ENCODE peak calls at places on chromosomes 6 and 20, in four cellular contexts. J is testis, Z is adrenal gland, L is heart right ventricle. W is an unnamed sample. For H3K4me1, the result is how much of the 10 kb centered on the place peaks cover.

GRCh38 chr20:12914804-12915203 is 94.0 kb upstream of the SPTLC3 start:
- DNase-seq in Z (no peak), J (no peak), L (no peak), W (no peak)

GRCh38 chr6:168485804-168486203 is 44.8 kb downstream of the SMOC2 start:
- DNase-seq in L (no peak), Z (no peak), J (no peak), W (no peak)

GRCh38 chr6:123439371-123439770 is 197.4 kb downstream of the TRDN start:
- DNase-seq in L (no peak), J (no peak), Z (no peak), W (no peak)

GRCh38 chr20:23305098-23305497 is 45.5 kb upstream of the NXT1 start:
- DNase-seq in Z (no peak), L (no peak), J (peak), W (no peak)

GRCh38 chr20:63696628-63697356 is at the start of gene TNFRSF6B:
- DNase-seq in J (no peak), Z (peak), L (peak), W (peak)

GRCh38 chr6:138957484-138957883 is 30.6 kb downstream of the REPS1 start:
- DNase-seq in J (no peak), Z (no peak), L (no peak), W (no peak)

GRCh38 chr6:111107589-111107988 is 20.3 kb downstream of the SLC16A10 start:
- DNase-seq in J (no peak), Z (no peak), L (no peak), W (no peak)

GRCh38 chr20:61888101-61888865 is 177.4 kb downstream of the TAF4 start:
- DNase-seq in L (peak), Z (no peak), J (no peak), W (no peak)

GRCh38 chr6:148508401-148509151 is 165.9 kb downstream of the SASH1 start:
- DNase-seq in J (no peak), Z (no peak), L (no peak), W (peak)

GRCh38 chr6:132964101-132964867 is 149.9 kb downstream of the RPS12 start:
- DNase-seq in J (no peak), Z (no peak), L (no peak), W (peak)

GRCh38 chr6:78867370-78868040 is at the start of gene IRAK1BP1:
- DNase-seq in J (peak), Z (peak), L (peak), W (peak)

GRCh38 chr6:33993653-33994052 is 152.2 kb downstream of the GRM4 start:
- DNase-seq in Z (no peak), L (no peak), J (no peak), W (no peak)

GRCh38 chr6:159505140-159505922 is 187.7 kb downstream of the SOD2 start:
- DNase-seq in L (peak), J (peak), Z (no peak), W (no peak)

GRCh38 chr20:31473331-31474096 is 1.4 kb downstream of the DEFB124 start:
- DNase-seq in L (no peak), J (no peak), Z (no peak), W (no peak)

GRCh38 chr6:155275808-155276480 is 12.1 kb downstream of the CLDN20 start:
- DNase-seq in J (no peak), Z (no peak), L (no peak), W (no peak)

GRCh38 chr6:144989319-144990099 is 704.4 kb downstream of the UTRN start:
- DNase-seq in Z (no peak), L (no peak), J (no peak), W (no peak)

GRCh38 chr20:63082308-63082938 is 75.7 kb upstream of the BHLHE23 start:
- DNase-seq in L (peak), Z (peak), J (peak), W (peak)

GRCh38 chr20:59606566-59606965 is 2.2 kb downstream of the PHACTR3 start:
- DNase-seq in Z (no peak), L (no peak), J (no peak), W (no peak)

GRCh38 chr20:46126440-46127056 is 8.4 kb downstream of the CD40 start:
- DNase-seq in J (no peak), Z (no peak), L (no peak), W (no peak)

GRCh38 chr6:156691018-156691417 is 86.2 kb upstream of the ARID1B start:
- DNase-seq in J (no peak), L (no peak), Z (no peak), W (no peak)

GRCh38 chr6:15400572-15401004 is 154.7 kb downstream of the JARID2 start:
- DNase-seq in Z (peak), L (peak), J (peak), W (peak)

GRCh38 chr6:16651871-16652270 is 109.4 kb downstream of the ATXN1 start:
- DNase-seq in L (no peak), Z (no peak), J (no peak), W (no peak)

GRCh38 chr6:53718597-53719460 is 53.3 kb upstream of the KLHL31 start:
- DNase-seq in L (no peak), J (peak), Z (peak), W (peak)

GRCh38 chr6:63640062-63640461 is 4.5 kb downstream of the PHF3 start:
- DNase-seq in L (no peak), Z (no peak), J (no peak), W (no peak)

GRCh38 chr6:106908386-106908840 is 66.1 kb downstream of the CD24 start:
- DNase-seq in L (no peak), J (no peak), Z (no peak), W (no peak)

GRCh38 chr6:24524801-24525200 is 30.0 kb downstream of the ALDH5A1 start:
- DNase-seq in L (no peak), J (peak), Z (no peak), W (no peak)

GRCh38 chr6:132683543-132683942 is 24.6 kb upstream of the TAAR1 start:
- DNase-seq in J (no peak), L (no peak), Z (no peak), W (peak)

GRCh38 chr6:118918326-118918725 is 16.6 kb downstream of the MCM9 start:
- DNase-seq in L (no peak), Z (no peak), J (no peak), W (no peak)

GRCh38 chr6:99334526-99335127 is 14.8 kb downstream of the FAXC start:
- DNase-seq in Z (no peak), L (no peak), J (peak), W (peak)

DNA sequence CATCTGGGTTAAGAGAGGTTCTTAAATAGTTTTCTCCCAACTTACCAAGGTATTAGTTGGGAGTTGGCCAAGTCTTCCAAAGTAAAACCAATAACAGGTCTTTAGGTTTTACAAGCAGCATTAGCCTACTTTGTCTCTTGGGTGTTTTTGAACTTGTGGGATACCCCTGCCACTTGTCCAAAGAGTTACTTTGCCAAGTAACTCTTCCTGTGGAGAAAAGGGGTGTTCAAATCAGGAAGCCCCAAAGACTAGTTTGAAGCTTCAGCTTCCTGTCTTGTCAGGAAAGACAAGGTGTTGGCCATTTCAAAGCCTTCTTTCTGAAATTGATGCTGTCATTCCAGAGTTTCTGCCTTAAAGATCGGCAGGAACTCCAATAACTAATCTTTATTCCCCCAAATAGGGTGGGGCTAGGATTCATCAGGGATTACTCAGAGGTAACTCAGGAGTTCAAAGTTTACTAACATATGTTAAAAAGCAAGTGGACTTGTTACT is 822 bp downstream of the RAB22A start:
- DNase-seq in J (no peak), L (no peak), Z (no peak), W (no peak)
- H3K4me1 ChIP-seq in J (under half), L (half or more), Z (under half), W (under half)

DNA sequence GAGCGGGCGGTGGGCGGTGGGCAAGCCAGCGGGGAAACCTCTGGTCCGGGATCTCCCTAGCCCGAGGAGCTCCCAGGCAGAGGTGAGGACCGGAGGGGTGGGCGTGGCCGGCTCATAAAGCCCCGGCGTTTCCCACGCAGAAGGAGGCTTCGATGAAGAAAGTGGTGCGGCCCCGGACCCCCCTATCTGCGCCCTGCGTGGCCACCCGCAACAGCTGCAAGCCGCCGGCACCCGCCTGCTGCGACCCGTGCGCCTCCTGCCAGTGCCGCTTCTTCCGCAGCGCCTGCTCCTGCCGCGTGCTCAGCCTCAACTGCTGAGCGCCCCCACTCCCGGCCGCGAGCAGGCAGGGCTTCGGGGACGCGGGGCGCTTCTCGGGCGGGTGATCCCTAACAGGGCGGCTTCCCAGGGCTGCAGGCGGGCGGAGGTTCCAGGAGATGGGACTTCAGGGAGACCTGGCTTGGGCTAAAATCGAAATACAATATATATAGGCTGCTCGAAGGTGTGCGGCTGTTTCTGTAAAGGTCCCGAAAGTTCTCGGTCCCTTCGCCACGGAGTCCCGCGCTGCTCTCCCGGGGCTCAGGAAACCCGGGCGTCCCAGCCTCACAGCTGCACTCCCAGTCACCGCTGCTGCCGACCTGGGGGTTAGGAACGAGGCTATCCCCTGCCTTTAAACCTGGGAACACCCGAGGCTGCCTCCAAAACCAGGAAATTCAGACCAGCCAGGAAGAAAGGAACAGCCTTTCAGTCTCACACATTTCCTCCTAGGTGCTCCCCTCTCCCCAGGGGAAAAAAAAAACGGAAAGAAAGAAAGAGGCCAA is 27.8 kb downstream of the ASIP start:
- DNase-seq in L (peak), J (peak), Z (peak), W (no peak)
- H3K4me3 ChIP-seq in L (peak), J (peak), Z (peak), W (no peak)

GRCh38 chr20:48139262-48140041 is 354.2 kb upstream of the SULF2 start:
- DNase-seq in J (no peak), Z (no peak), L (no peak), W (no peak)

GRCh38 chr20:48146303-48146702 is 361.0 kb upstream of the SULF2 start:
- DNase-seq in Z (no peak), L (no peak), J (no peak), W (no peak)

GRCh38 chr20:48147326-48147725 is 362.0 kb upstream of the SULF2 start:
- DNase-seq in L (no peak), Z (no peak), J (peak), W (no peak)

GRCh38 chr20:48143435-48144081 is 358.3 kb upstream of the SULF2 start:
- DNase-seq in L (no peak), J (no peak), Z (no peak), W (no peak)

DNA sequence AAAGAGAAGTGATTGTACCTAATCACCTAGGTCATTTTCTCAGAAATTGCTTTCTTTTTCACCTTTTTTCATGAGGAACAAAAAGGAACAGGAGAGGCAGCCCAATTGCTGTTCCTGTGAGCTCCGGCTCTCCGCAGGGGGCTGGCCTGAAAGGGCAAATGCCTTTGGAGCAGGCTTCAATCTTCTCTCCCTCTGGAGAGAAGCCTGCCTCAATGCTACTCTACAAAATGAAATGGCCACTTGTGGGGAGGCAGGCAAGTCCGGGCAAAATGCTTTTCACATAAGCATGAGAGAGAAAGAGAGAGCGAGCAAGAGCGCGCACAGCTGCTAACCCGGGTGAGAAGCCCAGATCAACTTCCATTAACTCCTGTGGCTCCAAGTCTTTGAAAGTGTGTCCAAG is 357.0 kb upstream of the SULF2 start:
- DNase-seq in J (no peak), Z (no peak), L (no peak), W (peak)
- H3K27ac ChIP-seq in J (no peak), Z (no peak), L (no peak), W (no peak)

DNA sequence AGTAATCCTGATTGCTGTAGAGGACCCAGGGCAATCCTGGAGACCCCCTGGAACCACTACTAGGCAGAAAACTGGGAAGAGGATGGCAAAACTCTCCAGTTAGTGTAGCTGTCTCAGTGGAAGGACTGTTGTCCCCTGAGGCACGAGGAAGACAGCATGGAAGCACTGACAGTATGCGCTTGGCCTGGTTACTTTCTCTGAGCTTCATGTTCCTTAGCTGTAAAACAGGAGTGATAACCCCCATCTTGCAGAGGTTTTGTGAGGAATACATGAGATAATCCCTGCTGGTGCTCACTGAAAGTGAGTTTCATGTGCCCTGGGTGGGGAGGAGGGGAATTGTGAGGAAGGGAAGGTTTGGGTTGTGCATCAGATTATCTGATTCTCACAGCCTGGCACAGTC is 3.2 kb downstream of the NT5E start:
- DNase-seq in J (no peak), L (no peak), Z (no peak), W (no peak)
- H3K4me1 ChIP-seq in J (under half), L (under half), Z (under half), W (under half)

GRCh38 chr6:166952122-166952521 is 4.2 kb downstream of the RNASET2 start:
- DNase-seq in L (no peak), J (no peak), Z (no peak), W (no peak)
- H3K4me3 ChIP-seq in L (no peak), J (no peak), Z (no peak), W (no peak)

DNA sequence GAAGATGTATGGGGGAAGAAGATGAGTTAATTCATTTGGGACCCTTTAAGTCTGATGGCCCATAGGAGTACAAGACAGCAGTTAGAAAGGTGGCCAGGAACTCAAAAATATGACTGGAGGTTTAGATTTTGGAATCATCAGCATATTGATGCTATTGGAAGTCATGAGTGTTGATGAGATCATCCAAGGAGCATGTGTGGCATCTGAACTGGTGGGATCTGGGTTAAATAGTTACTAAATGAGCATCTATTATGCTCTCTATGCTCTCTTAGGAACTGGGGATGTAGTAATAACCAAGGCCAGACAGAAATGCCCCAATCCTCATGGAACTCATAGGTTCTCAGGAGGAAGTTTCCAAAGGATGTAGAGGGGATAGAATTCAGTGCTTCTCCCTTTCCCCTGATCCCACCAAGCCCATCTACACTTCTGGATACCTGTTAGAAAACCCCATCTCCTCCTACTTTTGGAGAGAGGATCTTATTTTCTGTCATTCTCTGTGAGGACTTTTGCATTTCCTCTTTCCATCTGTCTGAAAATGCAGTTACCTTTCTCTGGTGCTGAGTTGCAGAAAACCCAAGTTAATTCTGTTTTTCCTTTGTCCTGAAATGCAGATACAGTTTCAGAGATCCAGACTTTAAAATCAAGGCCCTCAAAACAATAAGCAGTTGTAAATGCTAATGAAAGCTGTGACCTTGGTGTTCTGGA is 65.9 kb downstream of the TBC1D7 start:
- DNase-seq in J (no peak), Z (no peak), L (no peak), W (no peak)
- H3K27ac ChIP-seq in J (no peak), Z (no peak), L (no peak), W (no peak)

W was measured in SJCRH30.